ENCODE peak calls at places on chromosomes 1 and 21, in six cellular contexts. L is heart left ventricle, D is psoas muscle, W is RWPE1, J is GM06990, F is endothelial cell. T is an unnamed sample.

GRCh38 chr1:41528726-41529605 is 44.5 kb upstream of the EDN2 start:
- DNase-seq in F (no peak), D (no peak), J (no peak), W (no peak), L (no peak), T (no peak)

GRCh38 chr1:65435987-65436386 is 15.5 kb downstream of the LEPR start:
- DNase-seq in W (no peak), F (no peak), L (no peak), D (no peak), J (no peak), T (peak; percentile 76)

GRCh38 chr1:237416924-237417655 is 375.1 kb downstream of the RYR2 start:
- DNase-seq in W (no peak), L (no peak), D (no peak), F (no peak), J (no peak), T (no peak)

GRCh38 chr1:164671597-164672327 is 112.8 kb downstream of the PBX1 start:
- DNase-seq in J (no peak), L (no peak), W (no peak), D (no peak), F (no peak), T (no peak)

GRCh38 chr1:172322219-172323061 is 98.0 kb upstream of the C1orf105 start:
- DNase-seq in D (peak; percentile 30), F (no peak), W (peak; percentile 45), L (peak; percentile 27), J (no peak), T (peak; percentile 95)

GRCh38 chr1:12348113-12348512 is 118.3 kb downstream of the VPS13D start:
- DNase-seq in F (no peak), W (no peak), L (no peak), J (no peak), D (no peak), T (no peak)

GRCh38 chr1:237562247-237562823 is 328.4 kb downstream of the ZP4 start:
- DNase-seq in F (no peak), L (no peak), J (peak; percentile 31), W (peak; percentile 56), D (no peak), T (peak; percentile 84)

GRCh38 chr1:51168266-51168845 is 66.3 kb downstream of the C1orf185 start:
- DNase-seq in L (no peak), J (peak; percentile 9), D (no peak), F (no peak), W (no peak), T (peak; percentile 31)

GRCh38 chr1:193884848-193885558 is 698.6 kb upstream of the B3GALT2 start:
- DNase-seq in W (no peak), F (no peak), J (no peak), D (no peak), L (no peak), T (no peak)

GRCh38 chr21:36902793-36903192 is 63.7 kb downstream of the HLCS start:
- DNase-seq in D (no peak), J (no peak), W (no peak), L (no peak), F (no peak), T (peak; percentile 47)

DNA sequence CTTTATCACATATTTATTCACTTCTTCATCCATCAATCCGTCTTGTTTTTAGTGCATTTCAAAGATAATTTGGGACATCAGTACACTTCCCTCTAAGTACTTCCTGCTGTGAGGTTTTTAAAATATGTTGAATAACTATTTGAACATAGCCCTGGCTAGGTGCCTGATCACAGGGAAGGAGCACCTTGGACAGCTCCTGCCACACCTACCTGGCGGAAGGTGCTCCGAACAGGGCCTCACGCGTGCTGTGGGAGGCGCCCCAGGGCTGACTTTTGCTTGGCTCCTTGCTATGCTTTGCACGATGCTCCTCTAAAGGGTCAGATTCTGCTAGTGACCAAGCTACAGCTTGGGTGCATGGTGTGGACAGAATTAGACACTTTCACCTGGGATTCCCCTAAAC is 4.9 kb upstream of the ATXN7L2 start:
- DNase-seq in D (no peak), L (no peak), J (no peak), F (no peak), W (no peak), T (peak; percentile 15)
- TF ChIP-seq CTCF in D (no peak), L (no peak), J (no peak), F (no peak), W (no peak), T (no peak)

GRCh38 chr21:45509566-45510465 is 32.4 kb downstream of the SLC19A1 start:
- DNase-seq in L (no peak), F (no peak), D (peak; percentile 12), W (no peak), J (no peak), T (no peak)
- TF ChIP-seq CTCF in L (no peak), F (peak; percentile 22), D (no peak), W (no peak), J (no peak), T (no peak)

DNA sequence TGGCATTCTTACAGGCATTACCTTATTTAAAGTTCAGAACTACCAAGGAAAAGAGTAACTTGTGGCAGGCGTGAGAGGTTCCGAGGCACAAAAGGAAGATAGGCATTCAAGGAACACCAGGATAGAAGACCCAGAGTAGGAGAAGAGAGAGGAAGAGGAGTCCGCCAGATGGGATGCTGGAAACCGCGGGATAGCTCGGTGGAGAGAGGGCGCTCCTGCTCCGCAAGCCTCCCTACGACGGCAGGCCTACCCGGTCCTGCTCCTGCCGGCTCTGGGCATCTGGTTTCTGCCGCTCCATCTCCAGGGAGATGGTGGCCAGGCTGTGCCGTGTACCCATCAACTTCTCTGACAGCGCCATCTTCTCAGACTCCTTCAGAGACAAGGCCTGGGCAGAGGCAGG is 5.4 kb upstream of the NBPF1 start:
- DNase-seq in F (no peak), J (no peak), W (no peak), D (peak; percentile 18), L (peak; percentile 5), T (no peak)
- TF ChIP-seq CTCF in F (no peak), J (no peak), W (no peak), D (no peak), L (no peak), T (no peak)

GRCh38 chr1:31460027-31460426 is 47.0 kb downstream of the SERINC2 start:
- DNase-seq in J (no peak), D (no peak), F (no peak), L (no peak), W (no peak), T (peak; percentile 49)
- TF ChIP-seq CTCF in J (peak; percentile 11), D (no peak), F (peak; percentile 26), L (peak; percentile 26), W (no peak), T (peak; percentile 39)

GRCh38 chr1:6771568-6771825 is 13.8 kb upstream of the CAMTA1 start:
- DNase-seq in W (no peak), D (no peak), J (no peak), L (no peak), F (no peak), T (no peak)

GRCh38 chr1:6775644-6776043 is 9.6 kb upstream of the CAMTA1 start:
- DNase-seq in J (no peak), W (no peak), F (no peak), D (no peak), L (no peak), T (no peak)

GRCh38 chr1:6774381-6774780 is 10.9 kb upstream of the CAMTA1 start:
- DNase-seq in W (no peak), F (no peak), L (no peak), D (no peak), J (no peak), T (no peak)

GRCh38 chr1:6776389-6776788 is 8.9 kb upstream of the CAMTA1 start:
- DNase-seq in W (no peak), D (no peak), L (no peak), J (no peak), F (no peak), T (no peak)

DNA sequence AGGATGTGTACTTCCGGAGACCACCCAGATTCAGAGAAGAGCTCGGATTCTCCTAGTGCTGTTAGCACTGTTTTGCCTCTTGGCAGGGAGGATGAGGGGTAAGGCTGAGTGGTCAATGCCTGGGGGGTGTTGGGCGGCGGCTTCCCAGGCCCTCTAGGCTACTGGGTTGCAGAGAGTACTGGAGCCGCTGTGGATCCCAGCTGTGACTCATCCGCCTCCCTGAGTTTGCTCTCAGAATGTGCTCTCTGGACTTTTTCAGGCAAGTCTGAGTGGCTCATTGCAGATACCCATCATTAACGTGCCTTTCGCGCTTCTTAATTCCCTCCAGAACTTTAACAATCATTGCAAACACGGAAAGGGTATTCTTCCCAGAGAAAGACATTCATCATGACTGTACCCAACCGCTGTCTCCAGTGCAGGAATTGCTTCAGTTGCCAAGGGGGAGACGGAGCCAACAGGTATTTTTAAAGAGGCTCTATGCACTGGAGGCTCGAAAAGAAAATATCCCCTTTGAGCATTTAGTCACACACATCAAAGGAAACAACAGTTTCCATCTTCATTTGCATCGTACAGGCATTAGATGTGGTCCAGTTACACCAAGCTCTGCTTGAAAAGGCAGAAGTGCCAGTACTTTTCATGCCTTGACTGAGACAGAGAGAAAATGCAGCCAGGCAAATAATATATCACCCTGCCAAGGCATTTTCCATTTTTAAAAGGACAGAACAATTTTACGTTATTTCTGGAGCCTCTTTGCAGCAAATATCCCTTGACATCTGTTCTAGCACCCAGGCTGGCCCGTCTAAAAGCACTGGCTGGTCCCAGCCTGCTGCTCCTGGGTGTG is 14.3 kb upstream of the CAMTA1 start:
- DNase-seq in W (peak; percentile 64), F (no peak), J (no peak), D (no peak), L (no peak), T (peak; percentile 47)
- TF ChIP-seq CTCF in W (no peak), F (no peak), J (no peak), D (no peak), L (no peak), T (no peak)

GRCh38 chr1:28642056-28642846 is 616 bp downstream of the TAF12 start:
- DNase-seq in D (no peak), F (peak; percentile 17), W (peak; percentile 50), J (no peak), L (no peak), T (peak; percentile 43)

GRCh38 chr1:28648493-28649238 is at the start of gene RNU11:
- DNase-seq in D (peak; percentile 80), J (peak; percentile 90), W (peak; percentile 88), F (peak; percentile 75), L (peak; percentile 89), T (peak; percentile 98)

GRCh38 chr1:28640766-28641165 is 2.1 kb downstream of the TAF12 start:
- DNase-seq in F (peak; percentile 13), W (no peak), D (no peak), L (no peak), J (no peak), T (peak; percentile 52)

GRCh38 chr1:28646040-28646439 is 2.4 kb upstream of the RNU11 start:
- DNase-seq in W (no peak), F (no peak), J (no peak), L (no peak), D (no peak), T (peak; percentile 54)

GRCh38 chr1:28642847-28643635 is at the start of gene TAF12:
- DNase-seq in W (peak; percentile 92), J (peak; percentile 100), L (peak; percentile 92), F (peak; percentile 93), D (peak; percentile 89), T (peak; percentile 97)
- TF ChIP-seq CTCF in W (peak; percentile 51), J (peak; percentile 48), L (peak; percentile 24), F (no peak), D (peak; percentile 22), T (peak; percentile 31)

DNA sequence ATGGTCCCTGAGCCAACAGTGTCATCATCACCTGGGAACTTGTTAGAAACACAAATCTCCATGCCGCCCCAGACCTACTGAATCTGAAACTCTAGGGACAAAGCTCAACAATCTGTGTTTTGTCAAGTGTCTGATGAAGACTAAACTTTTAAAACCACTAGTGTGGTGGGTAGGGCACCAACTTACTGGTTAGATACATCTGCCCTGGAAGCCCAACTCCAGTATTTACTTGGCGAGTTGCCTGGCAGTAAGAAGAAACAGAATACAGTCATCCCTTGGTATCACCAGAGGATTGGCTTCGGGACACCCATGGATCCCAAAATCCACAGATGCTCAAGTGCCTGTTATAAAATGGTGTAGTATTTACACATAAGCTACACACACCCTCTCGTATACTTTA is 367.9 kb upstream of the DUSP10 start:
- DNase-seq in W (no peak), F (no peak), D (no peak), L (no peak), J (no peak), T (no peak)
- TF ChIP-seq CTCF in W (no peak), F (no peak), D (no peak), L (no peak), J (no peak), T (no peak)

T was measured in choroid plexus epithelial cell.